ENCODE peak calls at places on chromosomes 12 and 14, in eight cellular contexts. One of them, this sample, is unnamed.

GRCh38 chr12:114812858-114813761 is 129.1 kb upstream of the TBX3 start:
- DNase-seq in astrocyte of the cerebellum: peak; percentile 78
- DNase-seq in neural progenitor cell: peak; percentile 77
- DNase-seq in psoas muscle: no peak
- DNase-seq in AG04450: peak; percentile 56
- DNase-seq in astrocyte: peak; percentile 32
- DNase-seq in foreskin fibroblast: no peak
- DNase-seq in uterus: peak; percentile 64
- DNase-seq in this sample: peak; percentile 75

GRCh38 chr12:100553851-100554404 is 19.6 kb upstream of the GAS2L3 start:
- DNase-seq in uterus: no peak
- DNase-seq in neural progenitor cell: peak; percentile 15
- DNase-seq in AG04450: no peak
- DNase-seq in foreskin fibroblast: peak; percentile 36
- DNase-seq in astrocyte: no peak
- DNase-seq in psoas muscle: no peak
- DNase-seq in astrocyte of the cerebellum: no peak
- DNase-seq in this sample: no peak

GRCh38 chr12:92134638-92135274 is 10.9 kb downstream of the BTG1 start:
- DNase-seq in psoas muscle: no peak
- DNase-seq in astrocyte: peak; percentile 75
- DNase-seq in AG04450: no peak
- DNase-seq in neural progenitor cell: no peak
- DNase-seq in astrocyte of the cerebellum: peak; percentile 48
- DNase-seq in uterus: no peak
- DNase-seq in foreskin fibroblast: peak; percentile 85
- DNase-seq in this sample: no peak

GRCh38 chr14:68779761-68780323 is 13.0 kb downstream of the ZFP36L1 start:
- DNase-seq in psoas muscle: no peak
- DNase-seq in AG04450: no peak
- DNase-seq in foreskin fibroblast: peak; percentile 99
- DNase-seq in neural progenitor cell: no peak
- DNase-seq in uterus: peak; percentile 81
- DNase-seq in astrocyte: peak; percentile 97
- DNase-seq in astrocyte of the cerebellum: no peak
- DNase-seq in this sample: no peak

GRCh38 chr12:111404362-111405148 is 1.2 kb upstream of the SH2B3 start:
- DNase-seq in AG04450: no peak
- DNase-seq in uterus: peak; percentile 53
- DNase-seq in foreskin fibroblast: no peak
- DNase-seq in astrocyte of the cerebellum: no peak
- DNase-seq in astrocyte: no peak
- DNase-seq in neural progenitor cell: peak; percentile 57
- DNase-seq in psoas muscle: no peak
- DNase-seq in this sample: no peak

GRCh38 chr14:37709419-37710195 is 114.2 kb downstream of the TTC6 start:
- DNase-seq in AG04450: no peak
- DNase-seq in uterus: no peak
- DNase-seq in astrocyte: peak; percentile 2
- DNase-seq in neural progenitor cell: no peak
- DNase-seq in foreskin fibroblast: peak; percentile 8
- DNase-seq in psoas muscle: no peak
- DNase-seq in astrocyte of the cerebellum: peak; percentile 22
- DNase-seq in this sample: no peak

GRCh38 chr14:28141662-28142061 is 624.9 kb upstream of the FOXG1 start:
- DNase-seq in astrocyte: no peak
- DNase-seq in AG04450: no peak
- DNase-seq in psoas muscle: no peak
- DNase-seq in astrocyte of the cerebellum: no peak
- DNase-seq in neural progenitor cell: no peak
- DNase-seq in uterus: no peak
- DNase-seq in foreskin fibroblast: no peak
- DNase-seq in this sample: peak; percentile 75

GRCh38 chr12:107884769-107885694 is 110.5 kb downstream of the ASCL4 start:
- DNase-seq in neural progenitor cell: peak; percentile 85
- DNase-seq in astrocyte of the cerebellum: peak; percentile 20
- DNase-seq in AG04450: peak; percentile 10
- DNase-seq in astrocyte: peak; percentile 20
- DNase-seq in psoas muscle: peak; percentile 31
- DNase-seq in foreskin fibroblast: peak; percentile 28
- DNase-seq in uterus: no peak
- DNase-seq in this sample: peak; percentile 33

GRCh38 chr12:115444336-115444735 is 760.4 kb upstream of the TBX3 start:
- DNase-seq in neural progenitor cell: no peak
- DNase-seq in astrocyte: no peak
- DNase-seq in psoas muscle: no peak
- DNase-seq in astrocyte of the cerebellum: no peak
- DNase-seq in uterus: peak; percentile 26
- DNase-seq in foreskin fibroblast: no peak
- DNase-seq in AG04450: no peak
- DNase-seq in this sample: no peak

GRCh38 chr14:50363734-50364113 is 33.0 kb downstream of the CDKL1 start:
- DNase-seq in astrocyte: no peak
- DNase-seq in neural progenitor cell: no peak
- DNase-seq in astrocyte of the cerebellum: no peak
- DNase-seq in uterus: no peak
- DNase-seq in psoas muscle: no peak
- DNase-seq in foreskin fibroblast: peak; percentile 27
- DNase-seq in AG04450: no peak
- DNase-seq in this sample: no peak

GRCh38 chr14:68596701-68597100 is 196.2 kb downstream of the ZFP36L1 start:
- DNase-seq in uterus: peak; percentile 31
- DNase-seq in foreskin fibroblast: no peak
- DNase-seq in psoas muscle: peak; percentile 72
- DNase-seq in astrocyte of the cerebellum: no peak
- DNase-seq in AG04450: no peak
- DNase-seq in neural progenitor cell: no peak
- DNase-seq in astrocyte: no peak
- DNase-seq in this sample: no peak

GRCh38 chr14:87916886-87917275 is 76.1 kb downstream of the GALC start:
- DNase-seq in astrocyte: no peak
- DNase-seq in foreskin fibroblast: no peak
- DNase-seq in neural progenitor cell: no peak
- DNase-seq in psoas muscle: no peak
- DNase-seq in uterus: no peak
- DNase-seq in astrocyte of the cerebellum: no peak
- DNase-seq in AG04450: no peak
- DNase-seq in this sample: no peak

GRCh38 chr12:39341179-39341578 is 101.7 kb downstream of the KIF21A start:
- DNase-seq in foreskin fibroblast: no peak
- DNase-seq in uterus: no peak
- DNase-seq in astrocyte of the cerebellum: no peak
- DNase-seq in astrocyte: peak; percentile 20
- DNase-seq in AG04450: no peak
- DNase-seq in psoas muscle: no peak
- DNase-seq in neural progenitor cell: no peak
- DNase-seq in this sample: no peak

GRCh38 chr12:102118874-102119273 is 1.0 kb downstream of the NUP37 start:
- DNase-seq in astrocyte: peak; percentile 11
- DNase-seq in neural progenitor cell: no peak
- DNase-seq in psoas muscle: no peak
- DNase-seq in uterus: no peak
- DNase-seq in astrocyte of the cerebellum: no peak
- DNase-seq in foreskin fibroblast: no peak
- DNase-seq in AG04450: no peak
- DNase-seq in this sample: no peak

GRCh38 chr12:6951551-6952120 is 480 bp downstream of the PTPN6 start:
- DNase-seq in neural progenitor cell: no peak
- DNase-seq in foreskin fibroblast: no peak
- DNase-seq in uterus: no peak
- DNase-seq in psoas muscle: no peak
- DNase-seq in astrocyte: no peak
- DNase-seq in AG04450: no peak
- DNase-seq in astrocyte of the cerebellum: no peak
- DNase-seq in this sample: no peak

GRCh38 chr14:42715316-42715715 is 1108.6 kb downstream of the LRFN5 start:
- DNase-seq in astrocyte: peak; percentile 1
- DNase-seq in astrocyte of the cerebellum: no peak
- DNase-seq in psoas muscle: no peak
- DNase-seq in foreskin fibroblast: peak; percentile 9
- DNase-seq in uterus: no peak
- DNase-seq in neural progenitor cell: no peak
- DNase-seq in AG04450: peak; percentile 1
- DNase-seq in this sample: no peak

GRCh38 chr12:42552822-42553221 is 36.7 kb downstream of the PRICKLE1 start:
- DNase-seq in neural progenitor cell: peak; percentile 63
- DNase-seq in AG04450: no peak
- DNase-seq in foreskin fibroblast: no peak
- DNase-seq in astrocyte: no peak
- DNase-seq in psoas muscle: no peak
- DNase-seq in astrocyte of the cerebellum: no peak
- DNase-seq in uterus: no peak
- DNase-seq in this sample: no peak

GRCh38 chr12:107359382-107359781 is 266.0 kb upstream of the CRY1 start:
- DNase-seq in AG04450: peak; percentile 33
- DNase-seq in uterus: no peak
- DNase-seq in astrocyte: peak; percentile 57
- DNase-seq in foreskin fibroblast: peak; percentile 36
- DNase-seq in neural progenitor cell: no peak
- DNase-seq in psoas muscle: no peak
- DNase-seq in astrocyte of the cerebellum: no peak
- DNase-seq in this sample: no peak

GRCh38 chr14:28344381-28344780 is 422.2 kb upstream of the FOXG1 start:
- DNase-seq in neural progenitor cell: no peak
- DNase-seq in astrocyte of the cerebellum: no peak
- DNase-seq in AG04450: no peak
- DNase-seq in astrocyte: peak; percentile 19
- DNase-seq in foreskin fibroblast: peak; percentile 1
- DNase-seq in psoas muscle: no peak
- DNase-seq in uterus: no peak
- DNase-seq in this sample: no peak

GRCh38 chr12:41956353-41956752 is 188.3 kb downstream of the GXYLT1 start:
- DNase-seq in uterus: no peak
- DNase-seq in AG04450: no peak
- DNase-seq in neural progenitor cell: no peak
- DNase-seq in foreskin fibroblast: no peak
- DNase-seq in psoas muscle: no peak
- DNase-seq in astrocyte: peak; percentile 59
- DNase-seq in astrocyte of the cerebellum: peak; percentile 57
- DNase-seq in this sample: no peak

GRCh38 chr14:104262515-104263514 is 124.4 kb downstream of the KIF26A start:
- DNase-seq in astrocyte: no peak
- DNase-seq in uterus: no peak
- DNase-seq in foreskin fibroblast: no peak
- DNase-seq in neural progenitor cell: no peak
- DNase-seq in AG04450: no peak
- DNase-seq in psoas muscle: no peak
- DNase-seq in astrocyte of the cerebellum: no peak
- DNase-seq in this sample: no peak

GRCh38 chr12:7460375-7461259 is 16.7 kb upstream of the CD163L1 start:
- DNase-seq in psoas muscle: no peak
- DNase-seq in uterus: no peak
- DNase-seq in neural progenitor cell: peak; percentile 69
- DNase-seq in AG04450: no peak
- DNase-seq in astrocyte: no peak
- DNase-seq in foreskin fibroblast: peak; percentile 38
- DNase-seq in astrocyte of the cerebellum: peak; percentile 13
- DNase-seq in this sample: peak; percentile 36

GRCh38 chr12:127909031-127909430 is 357.9 kb upstream of the TMEM132C start:
- DNase-seq in astrocyte of the cerebellum: no peak
- DNase-seq in foreskin fibroblast: no peak
- DNase-seq in neural progenitor cell: no peak
- DNase-seq in uterus: no peak
- DNase-seq in AG04450: no peak
- DNase-seq in psoas muscle: no peak
- DNase-seq in astrocyte: peak; percentile 17
- DNase-seq in this sample: no peak

GRCh38 chr12:127899981-127900380 is 367.0 kb upstream of the TMEM132C start:
- DNase-seq in AG04450: no peak
- DNase-seq in uterus: no peak
- DNase-seq in astrocyte of the cerebellum: no peak
- DNase-seq in foreskin fibroblast: no peak
- DNase-seq in neural progenitor cell: no peak
- DNase-seq in astrocyte: no peak
- DNase-seq in psoas muscle: no peak
- DNase-seq in this sample: no peak

GRCh38 chr12:127898616-127899015 is 368.4 kb upstream of the TMEM132C start:
- DNase-seq in psoas muscle: no peak
- DNase-seq in uterus: no peak
- DNase-seq in astrocyte of the cerebellum: no peak
- DNase-seq in astrocyte: no peak
- DNase-seq in AG04450: no peak
- DNase-seq in neural progenitor cell: no peak
- DNase-seq in foreskin fibroblast: no peak
- DNase-seq in this sample: no peak

GRCh38 chr12:127903146-127903545 is 363.8 kb upstream of the TMEM132C start:
- DNase-seq in foreskin fibroblast: no peak
- DNase-seq in psoas muscle: no peak
- DNase-seq in astrocyte of the cerebellum: peak; percentile 18
- DNase-seq in uterus: no peak
- DNase-seq in neural progenitor cell: no peak
- DNase-seq in astrocyte: peak; percentile 74
- DNase-seq in AG04450: no peak
- DNase-seq in this sample: no peak
- H3K4me3 ChIP-seq in foreskin fibroblast: no peak overlapping the region
- H3K4me3 ChIP-seq in psoas muscle: no peak overlapping the region
- H3K4me3 ChIP-seq in astrocyte of the cerebellum: no peak overlapping the region
- H3K4me3 ChIP-seq in uterus: no peak overlapping the region
- H3K4me3 ChIP-seq in neural progenitor cell: no peak overlapping the region
- H3K4me3 ChIP-seq in astrocyte: no peak overlapping the region
- H3K4me3 ChIP-seq in AG04450: no peak overlapping the region
- H3K4me3 ChIP-seq in this sample: no peak overlapping the region

GRCh38 chr14:84112589-84112988 is 1417.4 kb upstream of the FLRT2 start:
- DNase-seq in astrocyte: no peak
- DNase-seq in psoas muscle: no peak
- DNase-seq in astrocyte of the cerebellum: no peak
- DNase-seq in foreskin fibroblast: no peak
- DNase-seq in neural progenitor cell: no peak
- DNase-seq in uterus: no peak
- DNase-seq in AG04450: no peak
- DNase-seq in this sample: no peak
- TF ChIP-seq CTCF in astrocyte: no peak
- TF ChIP-seq CTCF in psoas muscle: no peak
- TF ChIP-seq CTCF in astrocyte of the cerebellum: no peak
- TF ChIP-seq CTCF in foreskin fibroblast: no peak
- TF ChIP-seq CTCF in neural progenitor cell: no peak
- TF ChIP-seq CTCF in uterus: no peak
- TF ChIP-seq CTCF in AG04450: no peak
- TF ChIP-seq CTCF in this sample: no peak

DNA sequence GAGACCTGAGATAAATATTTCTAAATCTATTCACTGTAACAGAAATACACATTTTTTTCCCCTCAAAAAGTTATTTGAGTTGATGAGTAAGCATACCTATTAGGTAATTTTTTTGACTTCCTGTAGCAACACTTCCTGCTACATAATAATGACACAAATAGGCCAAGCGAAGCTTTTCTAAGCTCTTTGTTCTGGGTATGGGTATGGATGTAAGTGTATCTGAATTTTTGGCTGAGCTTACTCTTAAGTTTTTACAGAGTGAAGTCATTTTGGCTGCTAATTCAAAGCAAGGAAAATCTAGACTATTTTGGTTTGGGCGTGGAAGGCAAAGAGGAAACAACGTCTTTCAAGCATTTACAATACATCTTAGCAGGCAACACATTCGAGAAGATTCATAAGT is 1206.0 kb upstream of the FLRT2 start:
- DNase-seq in AG04450: no peak
- DNase-seq in psoas muscle: no peak
- DNase-seq in astrocyte: peak; percentile 16
- DNase-seq in neural progenitor cell: no peak
- DNase-seq in foreskin fibroblast: no peak
- DNase-seq in uterus: no peak
- DNase-seq in astrocyte of the cerebellum: no peak
- DNase-seq in this sample: no peak
- H3K4me3 ChIP-seq in AG04450: no peak overlapping the region
- H3K4me3 ChIP-seq in psoas muscle: no peak overlapping the region
- H3K4me3 ChIP-seq in astrocyte: no peak overlapping the region
- H3K4me3 ChIP-seq in neural progenitor cell: no peak overlapping the region
- H3K4me3 ChIP-seq in foreskin fibroblast: no peak overlapping the region
- H3K4me3 ChIP-seq in uterus: no peak overlapping the region
- H3K4me3 ChIP-seq in astrocyte of the cerebellum: no peak overlapping the region
- H3K4me3 ChIP-seq in this sample: no peak overlapping the region

GRCh38 chr12:45183263-45183662 is 32.6 kb upstream of the ANO6 start:
- DNase-seq in foreskin fibroblast: no peak
- DNase-seq in astrocyte of the cerebellum: no peak
- DNase-seq in uterus: no peak
- DNase-seq in neural progenitor cell: no peak
- DNase-seq in AG04450: no peak
- DNase-seq in astrocyte: peak; percentile 3
- DNase-seq in psoas muscle: no peak
- DNase-seq in this sample: no peak
- TF ChIP-seq CTCF in foreskin fibroblast: peak; percentile 42
- TF ChIP-seq CTCF in astrocyte of the cerebellum: peak; percentile 20
- TF ChIP-seq CTCF in uterus: peak; percentile 38
- TF ChIP-seq CTCF in neural progenitor cell: peak; percentile 37
- TF ChIP-seq CTCF in AG04450: peak; percentile 58
- TF ChIP-seq CTCF in astrocyte: peak; percentile 39
- TF ChIP-seq CTCF in psoas muscle: peak; percentile 45
- TF ChIP-seq CTCF in this sample: peak; percentile 49